ENCODE peak calls at places on chromosomes 7 and 10, in five cellular contexts. One of them, this sample, is unnamed.

GRCh38 chr10:120423350-120424197 is 33.5 kb upstream of the PLPP4 start:
- DNase-seq in heart left ventricle: no peak
- DNase-seq in PC-3: peak
- DNase-seq in lower lobe of right lung: peak
- DNase-seq in GM23338: peak
- DNase-seq in this sample: peak

GRCh38 chr7:139850906-139851305 is 21.8 kb downstream of the TBXAS1 start:
- DNase-seq in PC-3: no peak
- DNase-seq in heart left ventricle: no peak
- DNase-seq in GM23338: no peak
- DNase-seq in lower lobe of right lung: no peak
- DNase-seq in this sample: no peak

GRCh38 chr7:111330235-111330523 is 232.1 kb downstream of the IMMP2L start:
- DNase-seq in lower lobe of right lung: no peak
- DNase-seq in GM23338: no peak
- DNase-seq in PC-3: no peak
- DNase-seq in heart left ventricle: no peak
- DNase-seq in this sample: no peak

GRCh38 chr7:41809487-41810257 is 106.8 kb upstream of the INHBA start:
- DNase-seq in PC-3: no peak
- DNase-seq in heart left ventricle: no peak
- DNase-seq in GM23338: no peak
- DNase-seq in lower lobe of right lung: peak
- DNase-seq in this sample: no peak

GRCh38 chr7:41872951-41873350 is 170.1 kb upstream of the INHBA start:
- DNase-seq in lower lobe of right lung: no peak
- DNase-seq in PC-3: no peak
- DNase-seq in GM23338: no peak
- DNase-seq in heart left ventricle: no peak
- DNase-seq in this sample: no peak

GRCh38 chr7:410395-410910 is 109.2 kb downstream of the PDGFA start:
- DNase-seq in PC-3: no peak
- DNase-seq in GM23338: no peak
- DNase-seq in lower lobe of right lung: peak
- DNase-seq in heart left ventricle: peak
- DNase-seq in this sample: no peak

GRCh38 chr7:158847451-158847866 is 8.9 kb upstream of the DYNC2I1 start:
- DNase-seq in heart left ventricle: no peak
- DNase-seq in PC-3: no peak
- DNase-seq in GM23338: no peak
- DNase-seq in lower lobe of right lung: no peak
- DNase-seq in this sample: no peak

GRCh38 chr10:92011560-92012214 is 88.1 kb downstream of the BTAF1 start:
- DNase-seq in GM23338: no peak
- DNase-seq in PC-3: peak
- DNase-seq in lower lobe of right lung: no peak
- DNase-seq in heart left ventricle: no peak
- DNase-seq in this sample: peak

GRCh38 chr7:100171840-100172239 is 3.4 kb upstream of the GAL3ST4 start:
- DNase-seq in heart left ventricle: no peak
- DNase-seq in GM23338: peak
- DNase-seq in lower lobe of right lung: no peak
- DNase-seq in PC-3: no peak
- DNase-seq in this sample: no peak

GRCh38 chr10:103585011-103585405 is 91.5 kb downstream of the NEURL1 start:
- DNase-seq in PC-3: no peak
- DNase-seq in GM23338: peak
- DNase-seq in lower lobe of right lung: no peak
- DNase-seq in heart left ventricle: no peak
- DNase-seq in this sample: no peak

GRCh38 chr10:17637869-17638268 is 6.1 kb upstream of the STAM start:
- DNase-seq in lower lobe of right lung: no peak
- DNase-seq in PC-3: no peak
- DNase-seq in heart left ventricle: no peak
- DNase-seq in GM23338: no peak
- DNase-seq in this sample: no peak

GRCh38 chr10:101139421-101139911 is 8.4 kb downstream of the TLX1 start:
- DNase-seq in GM23338: peak
- DNase-seq in lower lobe of right lung: no peak
- DNase-seq in PC-3: no peak
- DNase-seq in heart left ventricle: no peak
- DNase-seq in this sample: no peak
- TF ChIP-seq CTCF in GM23338: peak
- TF ChIP-seq CTCF in lower lobe of right lung: no peak
- TF ChIP-seq CTCF in PC-3: no peak
- TF ChIP-seq CTCF in heart left ventricle: no peak
- TF ChIP-seq CTCF in this sample: peak

GRCh38 chr10:67790534-67791408 is 47.2 kb downstream of the DNAJC12 start:
- DNase-seq in GM23338: no peak
- DNase-seq in PC-3: no peak
- DNase-seq in heart left ventricle: no peak
- DNase-seq in lower lobe of right lung: no peak
- DNase-seq in this sample: no peak

GRCh38 chr10:67784584-67784983 is 53.4 kb downstream of the DNAJC12 start:
- DNase-seq in GM23338: no peak
- DNase-seq in lower lobe of right lung: no peak
- DNase-seq in PC-3: no peak
- DNase-seq in heart left ventricle: no peak
- DNase-seq in this sample: no peak

GRCh38 chr10:67785098-67785497 is 52.9 kb downstream of the DNAJC12 start:
- DNase-seq in PC-3: no peak
- DNase-seq in GM23338: no peak
- DNase-seq in heart left ventricle: no peak
- DNase-seq in lower lobe of right lung: no peak
- DNase-seq in this sample: no peak

GRCh38 chr10:67789769-67790168 is 48.2 kb downstream of the DNAJC12 start:
- DNase-seq in GM23338: no peak
- DNase-seq in PC-3: no peak
- DNase-seq in lower lobe of right lung: no peak
- DNase-seq in heart left ventricle: no peak
- DNase-seq in this sample: no peak

DNA sequence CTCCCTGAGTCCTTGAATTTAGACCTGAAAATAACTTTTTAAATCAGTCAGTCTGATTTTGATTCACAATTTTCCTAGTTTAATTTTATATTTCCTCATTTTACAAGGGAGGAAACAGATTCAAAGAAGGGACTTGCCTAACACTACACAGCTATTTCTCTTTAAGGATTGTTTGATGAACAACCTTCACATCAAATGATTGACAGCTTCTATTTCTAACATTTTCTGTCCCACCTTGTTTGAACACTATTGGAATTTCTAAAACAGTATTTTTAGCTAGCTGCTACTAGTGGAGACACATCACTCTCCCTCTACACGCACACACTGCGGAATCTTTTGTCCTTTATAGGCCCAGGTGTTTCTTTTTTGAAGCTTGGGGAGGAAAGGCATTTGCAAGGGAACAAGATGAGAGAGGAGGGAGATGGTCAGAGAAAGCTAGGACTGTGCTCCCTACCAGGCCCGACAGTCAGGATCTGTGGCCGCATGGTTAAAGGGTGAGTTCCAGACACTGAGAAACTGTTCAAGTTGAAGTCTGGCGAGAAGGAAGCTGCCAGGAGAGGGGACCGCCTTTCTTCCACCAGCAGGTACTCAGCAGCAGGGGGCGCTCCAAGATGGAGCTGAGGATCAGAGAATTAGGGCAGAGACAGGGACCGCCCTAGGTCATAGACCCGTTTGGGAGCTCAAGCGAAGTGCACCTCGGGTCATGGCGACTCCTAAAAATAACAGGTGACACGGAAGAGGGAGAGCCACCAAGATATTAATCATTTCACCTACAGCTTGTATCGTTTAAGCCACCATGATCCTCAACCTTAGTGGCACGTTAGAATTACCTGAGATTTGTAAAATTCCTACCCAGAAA is 49.7 kb downstream of the DNAJC12 start:
- DNase-seq in heart left ventricle: peak
- DNase-seq in GM23338: peak
- DNase-seq in lower lobe of right lung: peak
- DNase-seq in PC-3: peak
- DNase-seq in this sample: no peak
- TF ChIP-seq CTCF in heart left ventricle: no peak
- TF ChIP-seq CTCF in GM23338: peak
- TF ChIP-seq CTCF in lower lobe of right lung: peak
- TF ChIP-seq CTCF in PC-3: peak
- TF ChIP-seq CTCF in this sample: peak

GRCh38 chr7:26087321-26088091 is 64.5 kb upstream of the NFE2L3 start:
- DNase-seq in GM23338: no peak
- DNase-seq in heart left ventricle: no peak
- DNase-seq in lower lobe of right lung: no peak
- DNase-seq in PC-3: no peak
- DNase-seq in this sample: no peak

GRCh38 chr7:26093023-26093422 is 59.0 kb upstream of the NFE2L3 start:
- DNase-seq in lower lobe of right lung: no peak
- DNase-seq in heart left ventricle: no peak
- DNase-seq in GM23338: no peak
- DNase-seq in PC-3: no peak
- DNase-seq in this sample: no peak

GRCh38 chr7:26090927-26091519 is 61.0 kb upstream of the NFE2L3 start:
- DNase-seq in heart left ventricle: no peak
- DNase-seq in GM23338: peak
- DNase-seq in PC-3: peak
- DNase-seq in lower lobe of right lung: no peak
- DNase-seq in this sample: peak

DNA sequence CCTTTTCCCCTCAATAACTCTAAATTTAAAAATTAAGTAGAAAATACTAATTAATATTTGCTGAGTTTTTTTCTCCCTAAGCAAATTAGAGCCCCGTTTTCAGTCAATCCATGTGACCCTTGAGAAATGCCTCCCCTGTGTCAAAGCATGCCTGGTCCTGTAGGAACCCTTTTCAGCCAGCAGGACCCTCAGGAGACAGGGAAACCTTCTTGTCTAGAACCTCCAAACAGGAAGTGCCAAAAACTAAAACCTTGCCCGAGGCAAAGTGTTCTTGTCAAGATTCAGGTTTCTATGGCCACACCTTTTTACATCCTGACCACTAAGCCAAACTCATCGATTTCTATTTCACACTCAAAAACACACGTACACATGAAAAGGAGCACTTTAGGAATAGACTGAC is 60.1 kb upstream of the NFE2L3 start:
- DNase-seq in GM23338: peak
- DNase-seq in heart left ventricle: no peak
- DNase-seq in lower lobe of right lung: no peak
- DNase-seq in PC-3: peak
- DNase-seq in this sample: no peak
- TF ChIP-seq CTCF in GM23338: peak
- TF ChIP-seq CTCF in heart left ventricle: no peak
- TF ChIP-seq CTCF in lower lobe of right lung: no peak
- TF ChIP-seq CTCF in PC-3: peak
- TF ChIP-seq CTCF in this sample: peak

DNA sequence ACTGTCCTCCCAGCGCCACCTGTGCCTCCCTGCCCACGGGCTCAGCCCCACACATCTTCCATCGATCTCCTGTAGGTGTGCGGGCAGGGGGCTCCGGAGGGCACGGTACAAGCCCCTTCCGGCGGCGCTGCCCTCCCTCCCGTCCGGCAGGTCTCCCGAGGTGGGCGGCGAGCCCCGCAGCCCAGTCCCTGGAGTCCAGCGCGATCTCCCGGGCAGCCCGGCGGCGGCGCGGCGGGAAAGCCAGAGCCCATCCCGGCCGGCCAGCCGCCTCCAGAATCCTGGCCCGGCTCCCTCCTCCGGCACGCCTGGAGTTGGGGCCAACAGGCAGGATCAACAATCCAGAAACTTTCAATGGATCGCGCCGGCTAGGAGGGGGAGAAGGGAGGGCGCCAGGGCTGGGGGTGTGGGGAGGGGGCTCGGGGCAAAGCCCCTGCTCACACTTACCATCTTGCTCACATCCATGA is 100.1 kb downstream of the HIP1 start:
- DNase-seq in lower lobe of right lung: peak
- DNase-seq in heart left ventricle: peak
- DNase-seq in PC-3: peak
- DNase-seq in GM23338: peak
- DNase-seq in this sample: no peak
- TF ChIP-seq CTCF in lower lobe of right lung: no peak
- TF ChIP-seq CTCF in heart left ventricle: no peak
- TF ChIP-seq CTCF in PC-3: peak
- TF ChIP-seq CTCF in GM23338: no peak
- TF ChIP-seq CTCF in this sample: no peak

DNA sequence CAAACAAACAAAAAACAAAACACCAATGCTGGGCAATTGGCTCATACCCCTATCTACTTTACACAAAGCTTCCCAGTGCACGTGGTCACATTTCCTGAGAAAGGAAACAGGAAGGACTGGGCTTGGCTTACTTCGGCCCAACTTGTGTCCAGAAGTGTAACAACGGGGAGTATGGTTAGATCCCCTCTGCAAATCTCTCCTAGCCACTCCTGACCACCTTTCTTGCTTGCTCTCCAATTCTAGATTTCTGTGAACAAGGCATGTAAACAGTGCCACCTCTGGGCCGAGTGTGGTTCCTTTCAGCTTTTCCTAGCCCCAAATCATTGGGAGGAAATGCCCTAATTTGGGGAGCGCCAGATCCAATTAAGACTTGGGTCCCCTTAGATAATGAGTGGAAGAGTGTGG is 21.0 kb upstream of the FRAT2 start:
- DNase-seq in heart left ventricle: no peak
- DNase-seq in GM23338: peak
- DNase-seq in PC-3: no peak
- DNase-seq in lower lobe of right lung: no peak
- DNase-seq in this sample: no peak
- TF ChIP-seq CTCF in heart left ventricle: peak
- TF ChIP-seq CTCF in GM23338: peak
- TF ChIP-seq CTCF in PC-3: peak
- TF ChIP-seq CTCF in lower lobe of right lung: peak
- TF ChIP-seq CTCF in this sample: peak

GRCh38 chr7:142298631-142299030 is 40.8 kb upstream of the PRSS58 start:
- DNase-seq in PC-3: no peak
- DNase-seq in heart left ventricle: no peak
- DNase-seq in lower lobe of right lung: no peak
- DNase-seq in GM23338: no peak
- DNase-seq in this sample: no peak

GRCh38 chr7:142300689-142301088 is 42.8 kb upstream of the PRSS58 start:
- DNase-seq in lower lobe of right lung: no peak
- DNase-seq in PC-3: peak
- DNase-seq in heart left ventricle: no peak
- DNase-seq in GM23338: peak
- DNase-seq in this sample: no peak

GRCh38 chr7:142299226-142299625 is 41.4 kb upstream of the PRSS58 start:
- DNase-seq in heart left ventricle: no peak
- DNase-seq in lower lobe of right lung: no peak
- DNase-seq in PC-3: no peak
- DNase-seq in GM23338: no peak
- DNase-seq in this sample: no peak

GRCh38 chr7:142301299-142301698 is 43.4 kb upstream of the PRSS58 start:
- DNase-seq in heart left ventricle: no peak
- DNase-seq in lower lobe of right lung: no peak
- DNase-seq in PC-3: no peak
- DNase-seq in GM23338: no peak
- DNase-seq in this sample: no peak

DNA sequence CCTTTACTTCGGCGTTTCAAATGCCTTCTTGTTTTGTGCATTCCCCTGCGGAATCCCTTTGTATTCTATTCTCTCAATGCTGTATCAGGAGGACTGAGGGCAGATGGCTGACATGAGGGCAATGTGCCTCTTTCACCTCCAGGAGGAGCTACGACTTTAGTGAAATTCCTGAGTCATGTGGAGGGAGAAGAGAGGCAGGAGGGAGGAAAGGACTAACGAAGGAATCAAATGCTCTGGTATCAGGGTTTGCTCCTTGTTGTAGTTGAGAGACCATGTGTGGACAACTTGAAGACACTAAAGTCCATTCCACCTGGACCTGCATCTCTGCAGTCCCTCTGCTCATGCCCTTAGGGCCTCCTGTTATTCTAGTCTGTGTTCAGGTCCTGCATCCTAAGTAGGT is 40.2 kb upstream of the PRSS58 start:
- DNase-seq in GM23338: peak
- DNase-seq in PC-3: peak
- DNase-seq in heart left ventricle: no peak
- DNase-seq in lower lobe of right lung: no peak
- DNase-seq in this sample: no peak
- TF ChIP-seq CTCF in GM23338: peak
- TF ChIP-seq CTCF in PC-3: peak
- TF ChIP-seq CTCF in heart left ventricle: no peak
- TF ChIP-seq CTCF in lower lobe of right lung: no peak
- TF ChIP-seq CTCF in this sample: peak